ENCODE peak calls at places on chromosomes 2 and 18, in six cellular contexts. S, P, X, Q, R and Z are unnamed samples.
A peak's percentile ranks its signal among the peaks of the same experiment; 100 is the strongest.

GRCh38 chr2:237497820-237498128 is 10.7 kb downstream of the MLPH start:
- DNase-seq in S (no peak), X (no peak), Q (no peak), P (no peak), R (no peak), Z (no peak)

GRCh38 chr2:228731517-228731916 is 539.6 kb downstream of the PID1 start:
- DNase-seq in P (no peak), X (no peak), R (no peak), Q (no peak), S (peak; percentile 95), Z (no peak)

GRCh38 chr2:156190532-156190931 is 142.0 kb downstream of the NR4A2 start:
- DNase-seq in P (no peak), R (no peak), X (no peak), S (no peak), Q (no peak), Z (no peak)

GRCh38 chr2:239443666-239444567 is 43.1 kb upstream of the HDAC4 start:
- DNase-seq in X (no peak), P (peak; percentile 66), R (no peak), Q (no peak), S (peak; percentile 67), Z (no peak)

GRCh38 chr2:37781028-37781427 is 109.6 kb upstream of the CDC42EP3 start:
- DNase-seq in Q (no peak), P (no peak), R (no peak), S (peak; percentile 91), X (no peak), Z (no peak)

GRCh38 chr2:28428486-28428885 is 35.8 kb downstream of the FOSL2 start:
- DNase-seq in S (no peak), Q (no peak), R (no peak), P (no peak), X (no peak), Z (no peak)

GRCh38 chr2:180583441-180584140 is 396.8 kb upstream of the UBE2E3 start:
- DNase-seq in R (no peak), X (no peak), P (no peak), S (no peak), Q (no peak), Z (no peak)

GRCh38 chr18:8458546-8459215 is 150.6 kb upstream of the RAB12 start:
- DNase-seq in S (no peak), R (no peak), Q (no peak), X (no peak), P (no peak), Z (no peak)

GRCh38 chr2:207288628-207289027 is 122.9 kb upstream of the KLF7 start:
- DNase-seq in P (no peak), S (no peak), Q (no peak), R (no peak), X (no peak), Z (peak; percentile 23)

GRCh38 chr2:19868705-19869550 is 32.9 kb downstream of the TTC32 start:
- DNase-seq in S (no peak), Q (peak; percentile 66), R (peak; percentile 55), P (no peak), X (peak; percentile 62), Z (peak; percentile 37)

GRCh38 chr2:45178359-45178758 is 169.1 kb upstream of the SIX2 start:
- DNase-seq in Q (no peak), S (no peak), R (no peak), X (no peak), P (no peak), Z (no peak)

GRCh38 chr2:239831272-239831731 is 193.8 kb downstream of the NDUFA10 start:
- DNase-seq in Q (no peak), X (peak; percentile 68), R (no peak), P (no peak), S (no peak), Z (peak; percentile 52)

GRCh38 chr2:9709539-9710285 is 78.9 kb upstream of the YWHAQ start:
- DNase-seq in Q (no peak), R (no peak), S (no peak), P (no peak), X (no peak), Z (no peak)

GRCh38 chr2:208047840-208048239 is 22.5 kb upstream of the PLEKHM3 start:
- DNase-seq in X (peak; percentile 17), S (no peak), R (no peak), Q (no peak), P (no peak), Z (no peak)

GRCh38 chr2:165202230-165202629 is 1.6 kb downstream of the SCN3A start:
- DNase-seq in S (no peak), X (no peak), R (no peak), P (no peak), Q (no peak), Z (no peak)

GRCh38 chr18:2780750-2781149 is 66.1 kb upstream of the EMILIN2 start:
- DNase-seq in Q (no peak), S (no peak), X (no peak), P (no peak), R (no peak), Z (no peak)

GRCh38 chr2:69743847-69744264 is 1.9 kb downstream of the ANXA4 start:
- DNase-seq in Q (no peak), S (no peak), R (no peak), X (no peak), P (no peak), Z (no peak)

GRCh38 chr2:97693476-97693875 is 19.9 kb upstream of the ZAP70 start:
- DNase-seq in P (no peak), S (no peak), R (no peak), Q (no peak), X (no peak), Z (no peak)

GRCh38 chr18:34754300-34754699 is 44.2 kb downstream of the DTNA start:
- DNase-seq in X (no peak), R (no peak), P (no peak), S (no peak), Q (no peak), Z (no peak)

GRCh38 chr2:158724803-158725271 is 70.3 kb upstream of the DAPL1 start:
- DNase-seq in Q (no peak), S (no peak), R (no peak), P (no peak), X (no peak), Z (no peak)

GRCh38 chr2:192277494-192278109 is 82.9 kb upstream of the TMEFF2 start:
- DNase-seq in X (no peak), S (no peak), Q (peak; percentile 2), P (no peak), R (no peak), Z (no peak)

GRCh38 chr18:13287372-13287771 is 68.8 kb downstream of the LDLRAD4 start:
- DNase-seq in S (no peak), Q (no peak), P (no peak), R (no peak), X (no peak), Z (no peak)

GRCh38 chr2:102233132-102233884 is 46.5 kb downstream of the IL1RL2 start:
- DNase-seq in P (no peak), R (no peak), Q (no peak), X (no peak), S (no peak), Z (no peak)

GRCh38 chr18:9719421-9719981 is 11.4 kb downstream of the RAB31 start:
- DNase-seq in Q (no peak), R (no peak), S (peak; percentile 89), P (no peak), X (no peak), Z (no peak)

GRCh38 chr18:9724797-9725196 is 16.7 kb downstream of the RAB31 start:
- DNase-seq in S (no peak), P (no peak), R (no peak), Q (no peak), X (no peak), Z (no peak)

GRCh38 chr18:9721893-9722515 is 13.9 kb downstream of the RAB31 start:
- DNase-seq in P (no peak), R (no peak), X (no peak), S (no peak), Q (no peak), Z (no peak)

GRCh38 chr18:9720327-9720726 is 12.2 kb downstream of the RAB31 start:
- DNase-seq in X (no peak), P (no peak), S (no peak), R (no peak), Q (no peak), Z (no peak)

DNA sequence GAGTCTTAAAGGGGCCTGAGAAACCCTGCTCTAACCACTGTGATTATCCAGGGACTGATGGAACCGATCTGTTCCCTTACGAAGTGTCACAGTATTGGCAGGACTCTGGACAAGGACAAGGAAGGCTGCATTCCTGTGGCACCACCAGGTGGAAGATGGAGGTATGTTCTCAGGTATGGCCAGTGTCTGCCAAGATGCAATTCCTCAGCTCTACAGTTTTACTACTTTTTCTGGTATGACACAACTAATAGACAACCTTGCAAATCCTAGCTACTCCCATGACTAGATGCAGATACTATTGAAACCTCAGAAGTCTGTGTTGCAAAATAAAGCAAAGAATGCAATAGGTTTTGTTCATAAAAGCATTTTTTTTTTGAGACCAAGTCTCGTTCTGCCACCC is 14.6 kb downstream of the RAB31 start:
- DNase-seq in Q (no peak), X (no peak), P (peak; percentile 37), S (no peak), R (no peak), Z (no peak)
- TF ChIP-seq CTCF in Q (peak; percentile 12), X (no peak), P (peak; percentile 63), S (no peak), R (no peak), Z (no peak)

DNA sequence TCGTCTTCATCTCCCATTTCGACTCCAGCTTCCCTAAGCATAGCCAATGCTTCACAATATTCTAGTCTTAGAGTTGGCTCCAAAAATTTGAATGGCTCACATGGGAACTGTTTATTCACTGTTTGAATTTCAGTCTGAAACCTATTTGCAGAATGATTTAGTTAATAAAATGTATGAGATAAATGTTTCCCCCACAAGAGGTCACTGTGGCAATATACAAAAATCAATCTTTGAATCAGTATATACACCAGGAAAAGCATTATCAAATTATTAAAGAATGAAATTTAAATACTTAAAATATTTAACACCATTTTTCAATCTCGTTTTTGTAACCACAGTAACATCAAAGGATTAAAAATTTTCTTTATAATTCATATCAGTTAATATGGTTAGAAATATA is 40.0 kb upstream of the MCM6 start:
- DNase-seq in Q (peak; percentile 65), P (peak; percentile 31), X (peak; percentile 20), S (peak; percentile 9), R (no peak), Z (no peak)
- TF ChIP-seq CTCF in Q (peak; percentile 80), P (peak; percentile 24), X (peak; percentile 55), S (peak; percentile 31), R (peak; percentile 45), Z (peak; percentile 75)

GRCh38 chr2:127014630-127015029 is 92.3 kb downstream of the BIN1 start:
- DNase-seq in S (peak; percentile 81), X (no peak), P (no peak), R (no peak), Q (no peak), Z (no peak)

GRCh38 chr2:127015106-127015910 is 91.6 kb downstream of the BIN1 start:
- DNase-seq in P (no peak), S (peak; percentile 12), Q (no peak), R (no peak), X (no peak), Z (no peak)

GRCh38 chr2:127016329-127016728 is 90.6 kb downstream of the BIN1 start:
- DNase-seq in Q (no peak), S (no peak), R (no peak), P (no peak), X (no peak), Z (no peak)

GRCh38 chr2:127020536-127020935 is 86.4 kb downstream of the BIN1 start:
- DNase-seq in P (no peak), S (no peak), Q (no peak), X (peak; percentile 27), R (no peak), Z (no peak)

GRCh38 chr2:127017548-127017947 is 89.4 kb downstream of the BIN1 start:
- DNase-seq in X (no peak), P (no peak), Q (no peak), S (no peak), R (no peak), Z (no peak)
- TF ChIP-seq CTCF in X (no peak), P (no peak), Q (no peak), S (no peak), R (no peak), Z (no peak)

GRCh38 chr18:46555724-46556123 is 101.3 kb downstream of the LOXHD1 start:
- DNase-seq in R (peak; percentile 27), S (no peak), X (peak; percentile 69), Q (no peak), P (peak; percentile 38), Z (peak; percentile 43)
- TF ChIP-seq CTCF in R (peak; percentile 54), S (peak; percentile 15), X (peak; percentile 70), Q (no peak), P (peak; percentile 69), Z (peak; percentile 52)